ENCODE peak calls at places on chromosomes 12 and 14, in ten cellular contexts. X is lung, B is lower lobe of right lung, F is H1, V is neural progenitor cell, E is aorta, U is uterus, S is A549, K is OCI-LY7, C is IMR-90. T is an unnamed sample.
A peak's percentile ranks its signal among the peaks of the same experiment; 100 is the strongest.

GRCh38 chr12:7935773-7936581 is at the start of gene SLC2A3:
- DNase-seq in X (peak; percentile 71), B (no peak), F (peak; percentile 76), V (peak; percentile 72), E (no peak), U (peak; percentile 64), S (peak; percentile 38), K (peak; percentile 79), C (peak; percentile 92), T (peak; percentile 77)

GRCh38 chr12:32265920-32266319 is 133.4 kb upstream of the FGD4 start:
- DNase-seq in X (no peak), B (no peak), F (no peak), V (no peak), E (no peak), U (no peak), S (no peak), K (peak; percentile 87), C (no peak), T (no peak)

GRCh38 chr12:109530301-109530685 is 43.0 kb downstream of the MMAB start:
- DNase-seq in X (no peak), B (peak; percentile 10), F (no peak), V (no peak), E (peak; percentile 53), U (no peak), S (no peak), K (no peak), C (no peak), T (no peak)

GRCh38 chr14:89856871-89857345 is 97.6 kb downstream of the EFCAB11 start:
- DNase-seq in X (no peak), B (no peak), F (peak; percentile 24), V (no peak), E (no peak), U (no peak), S (no peak), K (no peak), C (peak; percentile 51), T (no peak)

GRCh38 chr12:571795-572531 is 91.3 kb downstream of the NINJ2 start:
- DNase-seq in X (no peak), B (peak; percentile 41), F (no peak), V (no peak), E (peak; percentile 79), U (no peak), S (peak; percentile 55), K (no peak), C (no peak), T (no peak)

GRCh38 chr12:48061943-48062719 is 43.7 kb downstream of the SENP1 start:
- DNase-seq in X (no peak), B (no peak), F (no peak), V (peak; percentile 51), E (no peak), U (no peak), S (no peak), K (no peak), C (no peak), T (no peak)

GRCh38 chr14:65101631-65102440 is 481 bp downstream of the MAX start:
- DNase-seq in X (peak; percentile 33), B (peak; percentile 58), F (peak; percentile 62), V (peak; percentile 65), E (peak; percentile 82), U (peak; percentile 40), S (no peak), K (peak; percentile 39), C (no peak), T (peak; percentile 38)

GRCh38 chr12:116818341-116818856 is 62.8 kb downstream of the HRK start:
- DNase-seq in X (no peak), B (no peak), F (no peak), V (no peak), E (no peak), U (peak; percentile 19), S (no peak), K (peak; percentile 60), C (peak; percentile 23), T (no peak)

GRCh38 chr12:5442251-5443006 is 10.5 kb downstream of the NTF3 start:
- DNase-seq in X (no peak), B (no peak), F (no peak), V (peak; percentile 71), E (no peak), U (no peak), S (peak; percentile 24), K (peak; percentile 42), C (peak; percentile 73), T (no peak)

GRCh38 chr12:82426586-82426985 is 68.3 kb downstream of the METTL25 start:
- DNase-seq in X (no peak), B (no peak), F (no peak), V (no peak), E (no peak), U (no peak), S (no peak), K (no peak), C (no peak), T (no peak)

GRCh38 chr12:58728397-58728796 is 191.9 kb downstream of the LRIG3 start:
- DNase-seq in X (no peak), B (no peak), F (no peak), V (no peak), E (no peak), U (no peak), S (no peak), K (no peak), C (peak; percentile 41), T (no peak)

GRCh38 chr12:69101505-69101904 is 137.9 kb upstream of the CPSF6 start:
- DNase-seq in X (peak; percentile 52), B (no peak), F (no peak), V (no peak), E (no peak), U (no peak), S (no peak), K (no peak), C (no peak), T (no peak)

GRCh38 chr12:53424626-53425514 is 1.2 kb downstream of the AMHR2 start:
- DNase-seq in X (no peak), B (no peak), F (no peak), V (peak; percentile 38), E (peak; percentile 63), U (no peak), S (no peak), K (no peak), C (no peak), T (no peak)

GRCh38 chr14:80378084-80378483 is 166.8 kb upstream of the DIO2 start:
- DNase-seq in X (no peak), B (no peak), F (no peak), V (no peak), E (no peak), U (no peak), S (no peak), K (no peak), C (no peak), T (no peak)

GRCh38 chr12:50024804-50025186 is 499 bp downstream of the RACGAP1 start:
- DNase-seq in X (no peak), B (no peak), F (no peak), V (no peak), E (no peak), U (no peak), S (no peak), K (peak; percentile 38), C (no peak), T (no peak)

GRCh38 chr14:80055912-80056801 is 155.1 kb downstream of the DIO2 start:
- DNase-seq in X (peak; percentile 28), B (no peak), F (peak; percentile 58), V (peak; percentile 73), E (no peak), U (peak; percentile 14), S (peak; percentile 25), K (peak; percentile 22), C (peak; percentile 78), T (no peak)

GRCh38 chr14:68787235-68787727 is 5.6 kb downstream of the ZFP36L1 start:
- DNase-seq in X (no peak), B (no peak), F (no peak), V (peak; percentile 16), E (no peak), U (peak; percentile 51), S (no peak), K (no peak), C (no peak), T (no peak)
- H3K4me3 ChIP-seq in X (no peak overlapping the region), B (peak overlapping the region; percentile 86), F (no peak overlapping the region), V (no peak overlapping the region), E (no peak overlapping the region), U (no peak overlapping the region), S (peak overlapping the region; percentile 95), K (no peak overlapping the region), C (no peak overlapping the region), T (peak overlapping the region; percentile 35)

DNA sequence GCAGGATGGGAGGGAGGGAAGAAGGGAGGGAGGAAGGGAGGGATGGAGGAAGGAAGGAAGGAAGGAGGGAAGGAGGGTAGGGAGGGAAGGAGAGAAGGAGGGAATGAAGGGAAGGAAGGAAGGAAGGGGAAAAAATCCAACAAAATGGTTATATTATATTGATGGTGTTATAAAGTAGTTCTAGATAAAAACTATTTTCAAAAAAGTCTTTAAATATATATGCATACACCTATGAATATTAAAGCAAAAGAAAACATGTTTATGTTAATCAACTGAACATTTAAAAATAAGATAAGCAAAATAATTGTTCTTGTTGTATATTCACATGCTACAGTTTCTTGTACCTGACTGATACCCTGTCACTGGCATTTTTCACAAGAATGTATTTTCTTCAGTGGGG is 1.9 kb downstream of the BDKRB1 start:
- DNase-seq in X (no peak), B (no peak), F (no peak), V (no peak), E (no peak), U (no peak), S (no peak), K (no peak), C (no peak), T (no peak)
- H3K9me3 ChIP-seq in X (peaks cover 1% of the 10 kb centered on the region), B (no peaks in the 10 kb centered on the region), F (no peaks in the 10 kb centered on the region), V (no peaks in the 10 kb centered on the region), E (no peaks in the 10 kb centered on the region), U (no peaks in the 10 kb centered on the region), S (peaks cover 8% of the 10 kb centered on the region), K (no peaks in the 10 kb centered on the region), C (peaks cover 5% of the 10 kb centered on the region), T (no peaks in the 10 kb centered on the region)

DNA sequence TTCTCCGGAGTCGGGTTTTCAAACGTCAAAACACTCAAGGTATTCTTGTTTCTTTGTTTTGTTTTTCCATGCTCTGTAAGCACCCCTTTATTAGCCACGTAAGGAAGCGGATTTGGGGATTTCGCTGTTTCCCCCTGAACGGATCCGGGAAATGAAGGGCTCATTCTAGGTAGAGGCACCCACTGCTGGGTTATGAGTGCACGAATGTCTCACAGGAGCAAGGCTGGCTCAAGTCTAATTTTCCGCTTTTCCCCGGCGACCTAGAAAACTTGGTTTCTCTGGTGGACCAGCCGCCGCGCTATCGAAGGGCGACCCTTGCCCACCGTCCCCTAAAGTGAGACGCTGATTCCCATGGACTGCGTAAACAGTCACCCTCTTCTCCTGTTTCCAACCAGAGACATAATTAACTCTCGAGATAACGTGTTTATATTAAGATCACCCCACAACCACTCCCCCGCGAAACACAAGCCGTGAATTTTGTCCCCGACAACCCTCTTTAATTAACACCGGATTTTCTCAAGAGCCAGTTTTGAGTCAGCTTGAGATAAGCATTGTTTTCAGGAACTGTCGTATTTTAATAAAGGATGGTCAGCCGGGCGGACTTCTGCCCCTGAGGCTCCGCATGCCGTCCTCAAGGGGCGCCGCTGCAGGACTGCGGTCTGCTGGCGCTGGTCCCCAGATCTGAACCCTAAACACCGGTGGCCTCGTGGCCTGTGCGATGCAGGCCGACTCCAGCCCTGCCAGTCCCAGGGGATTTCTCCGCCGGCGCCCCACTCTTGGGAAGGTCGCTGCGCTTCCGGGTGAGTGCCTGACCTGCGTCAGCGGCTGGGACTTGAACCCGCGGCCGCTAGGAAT is 523 bp upstream of the ABCC9 start:
- DNase-seq in X (peak; percentile 51), B (peak; percentile 65), F (peak; percentile 51), V (peak; percentile 79), E (peak; percentile 85), U (peak; percentile 78), S (no peak), K (no peak), C (peak; percentile 26), T (no peak)
- H3K4me3 ChIP-seq in X (peak overlapping the region; percentile 20), B (peak overlapping the region; percentile 54), F (peak overlapping the region; percentile 69), V (peak overlapping the region; percentile 50), E (peak overlapping the region; percentile 76), U (peak overlapping the region; percentile 46), S (peak overlapping the region; percentile 36), K (no peak overlapping the region), C (peak overlapping the region; percentile 63), T (peak overlapping the region; percentile 3)

GRCh38 chr14:105864651-105865265 is 338.4 kb downstream of the TMEM121 start:
- DNase-seq in X (no peak), B (peak; percentile 41), F (no peak), V (no peak), E (peak; percentile 61), U (peak; percentile 12), S (no peak), K (no peak), C (no peak), T (no peak)
- H3K9me3 ChIP-seq in X (peaks cover 5% of the 10 kb centered on the region), B (no peaks in the 10 kb centered on the region), F (peaks cover 81% of the 10 kb centered on the region), V (no peaks in the 10 kb centered on the region), E (no peaks in the 10 kb centered on the region), U (no peaks in the 10 kb centered on the region), S (no peaks in the 10 kb centered on the region), K (no peaks in the 10 kb centered on the region), C (peaks cover 59% of the 10 kb centered on the region), T (no peaks in the 10 kb centered on the region)

T was measured in effector memory CD4-positive, alpha-beta T cell.